ENCODE peak calls at places on chromosome 14, in four cellular contexts. Y, F, O and C are unnamed samples.

GRCh38 chr14:92105845-92106094 is 612 bp downstream of the ATXN3 start:
- DNase-seq in F (peak), O (peak), Y (peak), C (no peak)

GRCh38 chr14:77053046-77053841 is 24.7 kb upstream of the IRF2BPL start:
- DNase-seq in O (peak), F (peak), Y (peak), C (peak)

GRCh38 chr14:77306406-77307098 is 14.1 kb downstream of the POMT2 start:
- DNase-seq in Y (no peak), F (no peak), O (no peak), C (peak)

GRCh38 chr14:58954874-58955273 is 233.6 kb upstream of the DAAM1 start:
- DNase-seq in F (no peak), Y (no peak), O (no peak), C (no peak)

GRCh38 chr14:36339817-36340216 is 19.4 kb upstream of the MBIP start:
- DNase-seq in O (no peak), F (no peak), Y (no peak), C (no peak)

GRCh38 chr14:23640524-23641141 is 4.5 kb downstream of the DHRS2 start:
- DNase-seq in O (peak), F (no peak), Y (no peak), C (peak)

GRCh38 chr14:101788016-101788695 is 26.6 kb downstream of the PPP2R5C start:
- DNase-seq in O (no peak), Y (no peak), F (peak), C (no peak)

GRCh38 chr14:91606851-91607250 is 96.7 kb upstream of the PPP4R3A start:
- DNase-seq in F (no peak), O (peak), Y (no peak), C (no peak)

GRCh38 chr14:96940009-96940408 is 142.8 kb downstream of the VRK1 start:
- DNase-seq in Y (no peak), F (no peak), O (no peak), C (no peak)

GRCh38 chr14:23751591-23751990 is 115.4 kb downstream of the DHRS2 start:
- DNase-seq in O (no peak), F (no peak), Y (no peak), C (no peak)

GRCh38 chr14:58072288-58073071 is 79.5 kb downstream of the ARMH4 start:
- DNase-seq in Y (no peak), F (peak), O (peak), C (peak)

GRCh38 chr14:25009891-25010290 is 40.1 kb downstream of the STXBP6 start:
- DNase-seq in Y (no peak), F (no peak), O (peak), C (peak)

GRCh38 chr14:90318016-90318415 is 13.7 kb downstream of the NRDE2 start:
- DNase-seq in O (no peak), Y (no peak), F (no peak), C (no peak)

GRCh38 chr14:51564986-51565604 is 86.6 kb upstream of the FRMD6 start:
- DNase-seq in F (no peak), O (no peak), Y (no peak), C (no peak)

GRCh38 chr14:27392153-27392552 is 794.3 kb upstream of the NOVA1 start:
- DNase-seq in F (no peak), O (peak), Y (no peak), C (no peak)

GRCh38 chr14:36660736-36661505 is 739 bp upstream of the PAX9 start:
- DNase-seq in O (no peak), F (peak), Y (peak), C (no peak)

GRCh38 chr14:51540364-51540763 is 111.3 kb upstream of the FRMD6 start:
- DNase-seq in O (peak), F (no peak), Y (no peak), C (peak)

GRCh38 chr14:41498959-41499358 is 107.7 kb upstream of the LRFN5 start:
- DNase-seq in F (no peak), Y (no peak), O (no peak), C (peak)

GRCh38 chr14:58287607-58288042 is 10.7 kb upstream of the ARID4A start:
- DNase-seq in F (no peak), O (no peak), Y (no peak), C (no peak)

GRCh38 chr14:31194661-31195060 is 12.9 kb downstream of the HECTD1 start:
- DNase-seq in O (peak), F (no peak), Y (no peak), C (peak)

GRCh38 chr14:92747701-92748258 is 647 bp downstream of the LGMN start:
- DNase-seq in O (peak), F (peak), Y (no peak), C (peak)

GRCh38 chr14:56549721-56550120 is 29.9 kb upstream of the TMEM260 start:
- DNase-seq in O (no peak), F (no peak), Y (no peak), C (no peak)

GRCh38 chr14:51302319-51303030 is 62.4 kb downstream of the TMX1 start:
- DNase-seq in F (no peak), O (peak), Y (no peak), C (no peak)

GRCh38 chr14:33957299-33957698 is 6.4 kb upstream of the EGLN3 start:
- DNase-seq in Y (no peak), O (no peak), F (no peak), C (no peak)

GRCh38 chr14:65792208-65792905 is 379.8 kb downstream of the FUT8 start:
- DNase-seq in F (no peak), O (peak), Y (no peak), C (peak)

GRCh38 chr14:61555056-61555838 is 140.1 kb upstream of the HIF1A start:
- DNase-seq in Y (no peak), F (no peak), O (peak), C (peak)

GRCh38 chr14:92074555-92074954 is 31.8 kb downstream of the ATXN3 start:
- DNase-seq in F (no peak), Y (no peak), O (no peak), C (peak)

GRCh38 chr14:59254911-59255545 is 66.6 kb downstream of the DAAM1 start:
- DNase-seq in Y (no peak), F (no peak), O (peak), C (peak)

GRCh38 chr14:69612014-69612758 is 790 bp downstream of the SUSD6 start:
- DNase-seq in Y (peak), O (peak), F (peak), C (no peak)

GRCh38 chr14:105881021-105881930 is 354.9 kb downstream of the TMEM121 start:
- DNase-seq in Y (no peak), F (no peak), O (no peak), C (no peak)

GRCh38 chr14:32121948-32122347 is 44.8 kb downstream of the ARHGAP5 start:
- DNase-seq in Y (no peak), F (no peak), O (no peak), C (peak)

GRCh38 chr14:55366271-55366670 is 45.4 kb downstream of the ATG14 start:
- DNase-seq in O (peak), F (no peak), Y (no peak), C (peak)

GRCh38 chr14:102928412-102929348 is 6.2 kb downstream of the AMN start:
- DNase-seq in O (peak), F (peak), Y (peak), C (no peak)

GRCh38 chr14:65849558-65849957 is 437.0 kb downstream of the FUT8 start:
- DNase-seq in F (no peak), O (no peak), Y (no peak), C (no peak)

GRCh38 chr14:78790262-78790661 is 620.1 kb downstream of the NRXN3 start:
- DNase-seq in O (no peak), Y (no peak), F (no peak), C (no peak)

GRCh38 chr14:62179367-62180018 is 417.3 kb downstream of the SNAPC1 start:
- DNase-seq in Y (no peak), O (peak), F (peak), C (peak)

GRCh38 chr14:90609376-90609775 is 206.9 kb downstream of the TTC7B start:
- DNase-seq in Y (no peak), F (no peak), O (no peak), C (no peak)

GRCh38 chr14:62126885-62127478 is 364.8 kb downstream of the SNAPC1 start:
- DNase-seq in O (peak), F (peak), Y (no peak), C (peak)

GRCh38 chr14:92780865-92781264 is 13.2 kb upstream of the GOLGA5 start:
- DNase-seq in O (no peak), F (no peak), Y (no peak), C (no peak)

GRCh38 chr14:68308695-68309094 is 484.2 kb downstream of the ZFP36L1 start:
- DNase-seq in O (no peak), F (no peak), Y (no peak), C (no peak)

DNA sequence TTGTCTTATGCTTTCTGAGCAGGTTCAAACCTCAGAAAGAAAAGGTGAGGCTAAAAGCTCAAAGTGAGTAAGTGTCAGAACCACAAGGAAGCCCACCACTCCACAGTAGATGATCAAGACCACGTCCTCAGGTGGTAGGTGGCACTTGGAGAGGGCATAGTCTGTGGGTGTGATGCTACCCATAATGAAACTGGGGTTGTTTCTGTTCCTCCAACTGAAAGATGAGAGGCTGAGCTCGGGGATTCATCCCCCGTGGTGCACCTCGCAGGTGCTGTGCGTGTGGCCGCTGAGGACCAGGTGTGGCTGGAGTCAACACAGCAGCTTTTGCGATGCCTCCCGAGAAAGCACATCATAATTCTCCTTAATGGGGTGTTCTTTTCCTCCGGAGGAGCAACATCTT is 285.7 kb downstream of the TTC8 start:
- DNase-seq in O (no peak), Y (no peak), F (no peak), C (no peak)
- H3K4me3 ChIP-seq in O (no peak), Y (no peak), F (no peak), C (no peak)

GRCh38 chr14:95144849-95145248 is 12.5 kb downstream of the DICER1 start:
- DNase-seq in O (no peak), Y (no peak), F (no peak), C (no peak)

GRCh38 chr14:95142208-95142607 is 15.1 kb downstream of the DICER1 start:
- DNase-seq in Y (no peak), F (peak), O (no peak), C (no peak)

GRCh38 chr14:95146079-95146771 is 11.1 kb downstream of the DICER1 start:
- DNase-seq in F (no peak), O (no peak), Y (no peak), C (no peak)

GRCh38 chr14:95141684-95142083 is 15.6 kb downstream of the DICER1 start:
- DNase-seq in Y (no peak), F (no peak), O (no peak), C (no peak)

GRCh38 chr14:95143813-95144620 is 13.3 kb downstream of the DICER1 start:
- DNase-seq in O (peak), Y (no peak), F (peak), C (peak)
- H3K4me3 ChIP-seq in O (no peak), Y (peak), F (peak), C (peak)

DNA sequence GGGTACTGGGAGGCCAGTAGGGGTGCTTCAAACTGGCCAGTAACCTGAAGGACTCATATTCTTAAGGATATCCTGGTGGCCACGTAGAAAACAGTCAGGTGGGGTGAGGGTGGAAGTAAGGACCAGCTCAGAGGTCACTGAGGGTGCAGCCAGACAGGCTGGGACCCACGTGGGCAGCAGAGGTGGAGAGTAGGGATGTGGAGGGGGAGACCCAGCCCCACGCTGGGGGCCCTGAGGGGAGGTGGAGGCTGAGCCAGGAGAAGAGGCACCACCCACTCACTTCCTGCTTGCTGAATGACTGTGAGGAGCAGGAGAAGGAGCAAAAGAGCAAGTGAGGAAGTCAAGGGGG is 12.6 kb upstream of the SERPINA3 start:
- DNase-seq in Y (no peak), O (no peak), F (no peak), C (no peak)
- H3K4me3 ChIP-seq in Y (no peak), O (no peak), F (no peak), C (no peak)

GRCh38 chr14:104472536-104473243 is 106.9 kb upstream of the C14orf180 start:
- DNase-seq in Y (no peak), F (no peak), O (no peak), C (no peak)
- H3K4me3 ChIP-seq in Y (no peak), F (no peak), O (no peak), C (no peak)

GRCh38 chr14:75980856-75981255 is 939 bp downstream of the TGFB3 start:
- DNase-seq in O (no peak), Y (peak), F (no peak), C (peak)

GRCh38 chr14:75984674-75985073 is 889 bp upstream of the IFT43 start:
- DNase-seq in Y (no peak), F (no peak), O (no peak), C (no peak)

GRCh38 chr14:75981426-75981825 is 369 bp downstream of the TGFB3 start:
- DNase-seq in Y (no peak), F (peak), O (no peak), C (no peak)

GRCh38 chr14:75981826-75982723 is at the start of gene TGFB3:
- DNase-seq in Y (peak), O (peak), F (peak), C (peak)

GRCh38 chr14:75982724-75983358 is 1.0 kb upstream of the TGFB3 start:
- DNase-seq in F (no peak), Y (peak), O (peak), C (peak)
- H3K4me3 ChIP-seq in F (peak), Y (peak), O (peak), C (peak)

GRCh38 chr14:54170301-54170700 is 213.7 kb upstream of the BMP4 start:
- DNase-seq in F (no peak), O (no peak), Y (no peak), C (peak)

GRCh38 chr14:54172114-54172513 is 215.5 kb upstream of the BMP4 start:
- DNase-seq in F (no peak), Y (no peak), O (no peak), C (no peak)

GRCh38 chr14:54168489-54168888 is 211.9 kb upstream of the BMP4 start:
- DNase-seq in O (no peak), Y (no peak), F (no peak), C (no peak)

GRCh38 chr14:54166049-54166950 is 209.7 kb upstream of the BMP4 start:
- DNase-seq in O (no peak), Y (no peak), F (no peak), C (no peak)

GRCh38 chr14:54169254-54169924 is 212.8 kb upstream of the BMP4 start:
- DNase-seq in F (no peak), Y (no peak), O (peak), C (peak)
- H3K4me3 ChIP-seq in F (no peak), Y (no peak), O (no peak), C (no peak)

GRCh38 chr14:22070119-22070982 is 396.7 kb upstream of the OR4E1 start:
- DNase-seq in F (peak), Y (peak), O (no peak), C (no peak)
- H3K4me3 ChIP-seq in F (peak), Y (no peak), O (no peak), C (no peak)

GRCh38 chr14:100726812-100727564 is at the start of gene DLK1:
- DNase-seq in F (no peak), Y (peak), O (no peak), C (no peak)
- H3K4me3 ChIP-seq in F (no peak), Y (peak), O (no peak), C (no peak)

GRCh38 chr14:74085828-74086227 is 1.1 kb downstream of the LIN52 start:
- DNase-seq in O (no peak), Y (no peak), F (peak), C (no peak)
- H3K4me3 ChIP-seq in O (no peak), Y (peak), F (peak), C (peak)

DNA sequence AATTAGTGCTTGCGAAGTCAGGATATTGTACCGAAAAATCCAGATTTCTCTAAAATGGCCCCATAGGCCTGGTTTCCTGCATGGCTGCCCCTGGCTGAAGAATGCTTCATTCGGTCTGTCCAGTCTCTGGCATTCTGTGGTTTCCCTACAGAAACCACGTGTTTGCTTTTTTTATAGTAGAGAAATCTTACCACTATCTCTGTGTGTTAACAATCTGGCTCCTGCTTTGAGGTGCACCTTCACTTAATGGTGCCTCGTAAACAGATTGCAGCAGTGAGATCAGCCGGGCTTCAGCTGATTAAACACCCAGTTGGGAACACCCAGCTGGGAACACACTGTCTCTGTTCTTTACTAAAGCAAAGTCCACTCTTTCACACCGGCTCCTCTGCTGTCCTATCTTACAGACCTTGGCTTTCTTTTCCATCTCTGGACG is 6.7 kb upstream of the DNAAF2 start:
- DNase-seq in F (no peak), Y (no peak), O (no peak), C (no peak)
- H3K4me3 ChIP-seq in F (no peak), Y (no peak), O (no peak), C (no peak)